ENCODE peak calls at places on chromosome 19, in ten cellular contexts. V, Z, L, U, R, S, T, F, N and I are unnamed samples.

GRCh38 chr19:16778796-16779411 is 50.3 kb upstream of the SIN3B start:
- DNase-seq in V (peak; percentile 54), Z (no peak), L (peak; percentile 56), U (peak; percentile 80), R (peak; percentile 28), S (peak; percentile 19), T (peak; percentile 55), F (peak; percentile 42), N (peak; percentile 42), I (peak; percentile 75)

GRCh38 chr19:7839476-7839875 is 9.5 kb downstream of the EVI5L start:
- DNase-seq in V (no peak), Z (no peak), L (no peak), U (no peak), R (no peak), S (no peak), T (no peak), F (no peak), N (no peak), I (no peak)

GRCh38 chr19:34428549-34429285 is 536 bp downstream of the UBA2 start:
- DNase-seq in V (no peak), Z (no peak), L (peak; percentile 30), U (peak; percentile 58), R (peak; percentile 41), S (peak; percentile 6), T (peak; percentile 17), F (no peak), N (peak; percentile 8), I (peak; percentile 66)

GRCh38 chr19:46328079-46328478 is 18.8 kb upstream of the PPP5C start:
- DNase-seq in V (no peak), Z (no peak), L (no peak), U (no peak), R (no peak), S (no peak), T (no peak), F (no peak), N (no peak), I (no peak)

GRCh38 chr19:35212241-35212640 is 16.3 kb downstream of the FAM187B start:
- DNase-seq in V (no peak), Z (no peak), L (no peak), U (no peak), R (no peak), S (no peak), T (no peak), F (no peak), N (no peak), I (no peak)

GRCh38 chr19:49165111-49165750 is 7.6 kb downstream of the TRPM4 start:
- DNase-seq in V (no peak), Z (no peak), L (no peak), U (no peak), R (no peak), S (no peak), T (no peak), F (no peak), N (no peak), I (no peak)

GRCh38 chr19:33377586-33378475 is 4.3 kb downstream of the CEBPG start:
- DNase-seq in V (no peak), Z (no peak), L (no peak), U (no peak), R (no peak), S (no peak), T (no peak), F (no peak), N (no peak), I (no peak)

GRCh38 chr19:3034845-3035541 is 5.9 kb upstream of the TLE2 start:
- DNase-seq in V (peak; percentile 64), Z (no peak), L (peak; percentile 29), U (no peak), R (peak; percentile 48), S (peak; percentile 27), T (peak; percentile 35), F (peak; percentile 41), N (peak; percentile 33), I (no peak)

GRCh38 chr19:34273121-34273845 is 18.9 kb downstream of the GARRE1 start:
- DNase-seq in V (no peak), Z (no peak), L (no peak), U (no peak), R (no peak), S (no peak), T (no peak), F (no peak), N (no peak), I (no peak)

GRCh38 chr19:4970558-4971423 is 1.9 kb downstream of the KDM4B start:
- DNase-seq in V (no peak), Z (no peak), L (no peak), U (no peak), R (no peak), S (no peak), T (no peak), F (no peak), N (no peak), I (no peak)

GRCh38 chr19:34364830-34365462 is at the start of gene GPI:
- DNase-seq in V (peak; percentile 83), Z (no peak), L (peak; percentile 55), U (peak; percentile 85), R (peak; percentile 64), S (peak; percentile 57), T (peak; percentile 24), F (peak; percentile 49), N (peak; percentile 57), I (peak; percentile 80)

GRCh38 chr19:15740785-15741184 is 3.0 kb downstream of the OR10H3 start:
- DNase-seq in V (no peak), Z (no peak), L (no peak), U (no peak), R (no peak), S (no peak), T (no peak), F (no peak), N (no peak), I (no peak)

GRCh38 chr19:43936219-43936618 is 1.1 kb upstream of the ZNF45 start:
- DNase-seq in V (no peak), Z (no peak), L (no peak), U (no peak), R (no peak), S (no peak), T (no peak), F (no peak), N (no peak), I (no peak)

GRCh38 chr19:18438331-18439024 is 545 bp upstream of the ISYNA1 start:
- DNase-seq in V (no peak), Z (no peak), L (no peak), U (peak; percentile 73), R (no peak), S (no peak), T (no peak), F (no peak), N (no peak), I (no peak)

GRCh38 chr19:35266149-35266903 is 2.4 kb upstream of the USF2 start:
- DNase-seq in V (no peak), Z (no peak), L (no peak), U (no peak), R (no peak), S (no peak), T (no peak), F (no peak), N (no peak), I (no peak)

GRCh38 chr19:43675269-43675879 is 5.4 kb upstream of the PLAUR start:
- DNase-seq in V (no peak), Z (no peak), L (peak; percentile 45), U (no peak), R (no peak), S (no peak), T (peak; percentile 78), F (no peak), N (no peak), I (peak; percentile 78)

GRCh38 chr19:45130888-45131615 is 29.7 kb downstream of the NKPD1 start:
- DNase-seq in V (no peak), Z (no peak), L (peak; percentile 21), U (no peak), R (no peak), S (no peak), T (peak; percentile 16), F (no peak), N (no peak), I (peak; percentile 54)

GRCh38 chr19:7914598-7915045 is at the start of gene TGFBR3L:
- DNase-seq in V (no peak), Z (no peak), L (no peak), U (no peak), R (no peak), S (no peak), T (no peak), F (no peak), N (no peak), I (no peak)

GRCh38 chr19:54208784-54209057 is 8.1 kb downstream of the RPS9 start:
- DNase-seq in V (no peak), Z (no peak), L (no peak), U (no peak), R (no peak), S (no peak), T (no peak), F (no peak), N (no peak), I (peak; percentile 47)

GRCh38 chr19:50409347-50409746 is 9.4 kb upstream of the SPIB start:
- DNase-seq in V (no peak), Z (no peak), L (no peak), U (no peak), R (no peak), S (no peak), T (no peak), F (no peak), N (no peak), I (no peak)